ENCODE peak calls at places on chromosome 20, in four cellular contexts. M is iris pigment epithelial cell, I is GM12878, Z is astrocyte of the spinal cord. X is an unnamed sample.

GRCh38 chr20:63698739-63699465 is 2.5 kb downstream of the TNFRSF6B start:
- DNase-seq in Z (peak; percentile 93), M (peak; percentile 93), I (peak; percentile 30), X (peak; percentile 80)

GRCh38 chr20:36273414-36274247 is 32.5 kb upstream of the DLGAP4 start:
- DNase-seq in Z (no peak), I (no peak), M (peak; percentile 18), X (no peak)

GRCh38 chr20:53711333-53712211 is 117.9 kb upstream of the ZNF217 start:
- DNase-seq in I (no peak), M (no peak), Z (no peak), X (no peak)

GRCh38 chr20:44728835-44729342 is 13.7 kb downstream of the CCN5 start:
- DNase-seq in Z (peak; percentile 62), M (peak; percentile 81), I (no peak), X (no peak)

GRCh38 chr20:50270569-50270968 is 79.9 kb downstream of the CEBPB start:
- DNase-seq in Z (no peak), M (no peak), I (no peak), X (peak; percentile 86)

GRCh38 chr20:22106308-22106938 is 401.0 kb downstream of the PAX1 start:
- DNase-seq in Z (peak; percentile 33), M (peak; percentile 3), I (no peak), X (no peak)

GRCh38 chr20:32135983-32136515 is 26.5 kb downstream of the TM9SF4 start:
- DNase-seq in M (peak; percentile 23), Z (no peak), I (no peak), X (no peak)

GRCh38 chr20:8616792-8617191 is 452.1 kb upstream of the PLCB4 start:
- DNase-seq in I (no peak), M (peak; percentile 10), Z (peak; percentile 6), X (no peak)

GRCh38 chr20:61514018-61514755 is 262.1 kb downstream of the CDH4 start:
- DNase-seq in I (no peak), Z (no peak), M (no peak), X (no peak)

GRCh38 chr20:38109657-38110524 is 55.2 kb downstream of the TGM2 start:
- DNase-seq in M (peak; percentile 95), I (no peak), Z (peak; percentile 95), X (peak; percentile 88)